ENCODE peak calls at places on chromosomes 2 and 18, in ten cellular contexts. N is OCI-LY7, H is occipital lobe, G is NCI-H1417, F is NAMALWA, U is amniotic stem cell, V is K562, O is Kasumi-1, X is Calu3, R is HEK293T. B is an unnamed sample.

GRCh38 chr2:122705751-122706150 is 950.3 kb downstream of the TSN start:
- DNase-seq in V (no peak), N (no peak), O (no peak), H (no peak), G (no peak), R (no peak), U (no peak), F (no peak), X (no peak), B (no peak)

GRCh38 chr2:240339411-240340360 is 95.8 kb upstream of the GPC1 start:
- DNase-seq in R (no peak), V (no peak), U (no peak), N (no peak), O (no peak), F (no peak), H (peak), X (no peak), G (no peak), B (no peak)

GRCh38 chr2:234450431-234451095 is 46.3 kb downstream of the ARL4C start:
- DNase-seq in O (no peak), N (no peak), U (no peak), X (no peak), G (no peak), V (no peak), F (no peak), R (no peak), H (no peak), B (no peak)

GRCh38 chr2:235098273-235098672 is 146.5 kb downstream of the SH3BP4 start:
- DNase-seq in X (no peak), H (no peak), V (no peak), F (no peak), N (no peak), U (no peak), R (no peak), G (peak), O (no peak), B (no peak)

GRCh38 chr2:206410714-206411113 is 32.6 kb upstream of the ADAM23 start:
- DNase-seq in V (no peak), N (no peak), G (no peak), R (no peak), X (no peak), O (no peak), F (no peak), U (no peak), H (no peak), B (no peak)

GRCh38 chr2:42932271-42933151 is 140.1 kb upstream of the HAAO start:
- DNase-seq in V (no peak), F (no peak), X (no peak), H (no peak), U (no peak), G (no peak), R (no peak), O (no peak), N (no peak), B (no peak)

GRCh38 chr2:175853110-175853509 is 149.0 kb downstream of the LNPK start:
- DNase-seq in U (no peak), H (no peak), N (no peak), X (no peak), R (no peak), G (peak), F (no peak), V (no peak), O (no peak), B (no peak)

GRCh38 chr18:63063171-63063570 is 256.4 kb downstream of the BCL2 start:
- DNase-seq in F (no peak), U (no peak), N (no peak), G (no peak), H (no peak), V (no peak), X (peak), R (no peak), O (no peak), B (no peak)

GRCh38 chr18:59432796-59433195 is 73.7 kb upstream of the LMAN1 start:
- DNase-seq in N (no peak), H (no peak), R (no peak), V (no peak), G (no peak), X (no peak), U (no peak), F (no peak), O (no peak), B (no peak)

GRCh38 chr2:177429688-177430325 is 37.2 kb downstream of the AGPS start:
- DNase-seq in V (no peak), O (no peak), G (no peak), U (peak), X (no peak), F (no peak), N (no peak), R (no peak), H (no peak), B (no peak)

B was measured in germinal center.